ENCODE peak calls at places on chromosomes 2 and 18, in seven cellular contexts. U is AG04450; K is mammary epithelial cell; W is CD8-positive, alpha-beta memory T cell; V is heart right ventricle; F is H9; G is Peyer's patch. I is an unnamed sample.

GRCh38 chr2:109058802-109059201 is 69.8 kb upstream of the EDAR start:
- DNase-seq in U (no peak), K (no peak), W (no peak), V (no peak), F (no peak), G (no peak), I (no peak)

GRCh38 chr18:10202947-10203346 is 251.5 kb upstream of the APCDD1 start:
- DNase-seq in U (no peak), K (no peak), W (no peak), V (no peak), F (no peak), G (no peak), I (no peak)

GRCh38 chr18:31684279-31685096 is at the start of gene B4GALT6:
- DNase-seq in U (no peak), K (peak; percentile 48), W (no peak), V (peak; percentile 30), F (peak; percentile 73), G (peak; percentile 52), I (no peak)

GRCh38 chr2:26284132-26284531 is 39.4 kb downstream of the HADHB start:
- DNase-seq in U (no peak), K (peak; percentile 71), W (no peak), V (no peak), F (no peak), G (peak; percentile 66), I (no peak)

GRCh38 chr18:10928971-10929373 is 220.4 kb downstream of the PIEZO2 start:
- DNase-seq in U (peak; percentile 86), K (no peak), W (no peak), V (no peak), F (no peak), G (no peak), I (no peak)

GRCh38 chr2:10655841-10656225 is 33.9 kb downstream of the NOL10 start:
- DNase-seq in U (no peak), K (no peak), W (no peak), V (no peak), F (no peak), G (no peak), I (no peak)

GRCh38 chr2:231369580-231370428 is 25.7 kb upstream of the B3GNT7 start:
- DNase-seq in U (no peak), K (no peak), W (no peak), V (peak; percentile 71), F (no peak), G (no peak), I (no peak)

GRCh38 chr18:39350916-39351315 is 1785.3 kb upstream of the CELF4 start:
- DNase-seq in U (no peak), K (no peak), W (no peak), V (no peak), F (no peak), G (no peak), I (no peak)

GRCh38 chr2:58913082-58913726 is 672.1 kb upstream of the FANCL start:
- DNase-seq in U (no peak), K (no peak), W (no peak), V (no peak), F (no peak), G (no peak), I (no peak)

GRCh38 chr2:209380278-209380677 is 43.6 kb upstream of the MAP2 start:
- DNase-seq in U (no peak), K (peak; percentile 28), W (no peak), V (no peak), F (no peak), G (no peak), I (no peak)

GRCh38 chr18:22604390-22604985 is 186.8 kb upstream of the CTAGE1 start:
- DNase-seq in U (no peak), K (peak; percentile 9), W (no peak), V (peak; percentile 58), F (no peak), G (no peak), I (peak; percentile 33)

GRCh38 chr2:10406016-10406415 is 42.1 kb downstream of the ODC1 start:
- DNase-seq in U (no peak), K (no peak), W (no peak), V (no peak), F (no peak), G (no peak), I (no peak)

GRCh38 chr2:189285962-189286648 is 106.5 kb upstream of the COL5A2 start:
- DNase-seq in U (peak; percentile 70), K (peak; percentile 85), W (no peak), V (no peak), F (no peak), G (no peak), I (no peak)

GRCh38 chr2:20542761-20543578 is 96.1 kb downstream of the RHOB start:
- DNase-seq in U (peak; percentile 41), K (no peak), W (no peak), V (no peak), F (no peak), G (no peak), I (no peak)

GRCh38 chr2:146777181-146777580 is 1067.6 kb upstream of the ACVR2A start:
- DNase-seq in U (no peak), K (no peak), W (no peak), V (no peak), F (no peak), G (no peak), I (no peak)

GRCh38 chr2:132253496-132254305 is 91.9 kb upstream of the ANKRD30BL start:
- DNase-seq in U (no peak), K (no peak), W (no peak), V (no peak), F (no peak), G (no peak), I (no peak)
- H3K9me3 ChIP-seq in U (peaks cover 50% of the 10 kb centered on the region), K (no peaks in the 10 kb centered on the region), W (no peaks in the 10 kb centered on the region), V (peaks cover 2% of the 10 kb centered on the region), F (no peaks in the 10 kb centered on the region), G (no peaks in the 10 kb centered on the region), I (no peaks in the 10 kb centered on the region)

GRCh38 chr2:204743368-204743960 is 198.2 kb downstream of the PARD3B start:
- DNase-seq in U (no peak), K (no peak), W (no peak), V (no peak), F (no peak), G (no peak), I (no peak)

GRCh38 chr2:204751472-204751871 is 206.2 kb downstream of the PARD3B start:
- DNase-seq in U (no peak), K (no peak), W (no peak), V (no peak), F (no peak), G (no peak), I (no peak)

GRCh38 chr2:204749319-204749718 is 204.0 kb downstream of the PARD3B start:
- DNase-seq in U (no peak), K (peak; percentile 62), W (no peak), V (no peak), F (no peak), G (no peak), I (no peak)

GRCh38 chr2:204753841-204754240 is 208.6 kb downstream of the PARD3B start:
- DNase-seq in U (no peak), K (no peak), W (no peak), V (no peak), F (no peak), G (no peak), I (no peak)

DNA sequence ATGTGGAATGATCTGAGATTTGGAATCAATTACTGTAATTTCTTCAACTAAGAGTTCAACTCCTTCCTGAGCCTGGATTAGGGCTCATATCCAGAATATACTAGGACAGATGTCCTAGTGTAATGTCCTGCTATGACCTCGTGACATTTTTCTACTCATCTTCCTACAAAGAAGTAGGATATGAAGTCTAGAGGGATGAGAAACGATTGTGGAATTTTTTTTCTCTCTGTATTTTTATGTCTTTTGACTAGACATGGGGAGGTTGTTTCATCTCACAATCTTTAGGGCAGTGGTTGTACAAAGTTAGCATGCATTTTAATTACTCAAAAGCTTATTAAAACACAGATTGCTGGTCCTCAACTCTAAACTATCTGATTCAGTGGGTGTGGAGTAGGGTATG is 203.0 kb downstream of the PARD3B start:
- DNase-seq in U (no peak), K (no peak), W (no peak), V (no peak), F (no peak), G (no peak), I (no peak)
- H3K9me3 ChIP-seq in U (no peaks in the 10 kb centered on the region), K (no peaks in the 10 kb centered on the region), W (no peaks in the 10 kb centered on the region), V (no peaks in the 10 kb centered on the region), F (no peaks in the 10 kb centered on the region), G (no peaks in the 10 kb centered on the region), I (no peaks in the 10 kb centered on the region)

GRCh38 chr2:46512185-46512584 is 32.8 kb downstream of the TMEM247 start:
- DNase-seq in U (no peak), K (no peak), W (no peak), V (no peak), F (no peak), G (no peak), I (no peak)

GRCh38 chr2:46518848-46519247 is 39.5 kb downstream of the TMEM247 start:
- DNase-seq in U (no peak), K (no peak), W (no peak), V (peak; percentile 53), F (no peak), G (no peak), I (no peak)

GRCh38 chr2:46517485-46517884 is 38.1 kb downstream of the TMEM247 start:
- DNase-seq in U (no peak), K (no peak), W (no peak), V (no peak), F (no peak), G (no peak), I (no peak)

GRCh38 chr2:46510596-46511177 is 31.3 kb downstream of the TMEM247 start:
- DNase-seq in U (no peak), K (no peak), W (no peak), V (no peak), F (no peak), G (no peak), I (no peak)

DNA sequence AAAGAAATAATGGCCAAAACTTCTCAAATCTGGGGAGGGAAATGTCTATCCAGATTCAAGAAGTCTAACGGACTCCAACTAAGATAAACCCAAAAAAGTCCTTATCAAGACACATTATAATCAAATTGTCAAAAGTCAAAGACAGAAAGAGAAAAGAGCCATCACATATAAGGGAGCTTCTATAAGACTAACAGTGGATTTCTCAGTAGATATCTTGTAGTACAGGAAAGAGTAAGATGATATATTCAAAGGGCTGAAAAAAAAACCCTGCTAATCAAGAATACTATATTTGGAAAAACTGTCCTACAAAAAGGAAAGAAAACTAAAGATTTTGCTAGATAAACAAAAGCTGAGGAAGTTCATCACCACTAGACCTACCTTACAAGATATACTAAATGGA is 35.4 kb downstream of the TMEM247 start:
- DNase-seq in U (no peak), K (no peak), W (no peak), V (no peak), F (no peak), G (no peak), I (no peak)
- H3K9me3 ChIP-seq in U (peaks cover 3% of the 10 kb centered on the region), K (peaks cover 3% of the 10 kb centered on the region), W (peaks cover 5% of the 10 kb centered on the region), V (no peaks in the 10 kb centered on the region), F (no peaks in the 10 kb centered on the region), G (no peaks in the 10 kb centered on the region), I (no peaks in the 10 kb centered on the region)

GRCh38 chr2:239329284-239329971 is 71.4 kb downstream of the HDAC4 start:
- DNase-seq in U (no peak), K (no peak), W (no peak), V (peak; percentile 73), F (no peak), G (peak; percentile 48), I (no peak)

GRCh38 chr2:239330836-239331235 is 70.0 kb downstream of the HDAC4 start:
- DNase-seq in U (no peak), K (no peak), W (no peak), V (no peak), F (no peak), G (no peak), I (no peak)

GRCh38 chr2:239328306-239329191 is 72.3 kb downstream of the HDAC4 start:
- DNase-seq in U (peak; percentile 95), K (no peak), W (no peak), V (peak; percentile 83), F (peak; percentile 19), G (peak; percentile 77), I (no peak)

GRCh38 chr2:239329972-239330572 is 70.7 kb downstream of the HDAC4 start:
- DNase-seq in U (no peak), K (no peak), W (no peak), V (peak; percentile 51), F (no peak), G (peak; percentile 39), I (no peak)

GRCh38 chr2:239331560-239331959 is 69.3 kb downstream of the HDAC4 start:
- DNase-seq in U (no peak), K (no peak), W (no peak), V (no peak), F (no peak), G (no peak), I (no peak)
- H3K9me3 ChIP-seq in U (peaks cover 4% of the 10 kb centered on the region), K (no peaks in the 10 kb centered on the region), W (no peaks in the 10 kb centered on the region), V (no peaks in the 10 kb centered on the region), F (no peaks in the 10 kb centered on the region), G (no peaks in the 10 kb centered on the region), I (no peaks in the 10 kb centered on the region)

I was measured in lung.